ENCODE peak calls at places on chromosomes 5 and 9, in seven cellular contexts. H is GM12892, C is SK-N-SH, P is HepG2, U is transverse colon, M is GM23338, I is K562. G is an unnamed sample.

GRCh38 chr5:75405296-75405695 is 68.3 kb downstream of the HMGCR start:
- DNase-seq in H (no peak), C (no peak), P (no peak), U (no peak), M (no peak), I (no peak), G (no peak)

GRCh38 chr5:114362977-114363721 is 1.3 kb downstream of the KCNN2 start:
- DNase-seq in H (no peak), C (peak), P (no peak), U (no peak), M (peak), I (no peak), G (peak)

GRCh38 chr5:181164076-181164952 is 16.9 kb downstream of the OR2V2 start:
- DNase-seq in H (no peak), C (no peak), P (no peak), U (no peak), M (peak), I (no peak), G (no peak)

GRCh38 chr9:110886832-110887231 is 151.4 kb downstream of the LPAR1 start:
- DNase-seq in H (no peak), C (no peak), P (no peak), U (no peak), M (no peak), I (no peak), G (no peak)

GRCh38 chr5:101677961-101678360 is 618.1 kb downstream of the SLCO4C1 start:
- DNase-seq in H (no peak), C (no peak), P (no peak), U (no peak), M (peak), I (no peak), G (no peak)

GRCh38 chr5:174223355-174223754 is 177.8 kb downstream of the NSG2 start:
- DNase-seq in H (no peak), C (peak), P (no peak), U (no peak), M (no peak), I (no peak), G (no peak)

GRCh38 chr5:171926311-171926710 is 80.1 kb downstream of the FBXW11 start:
- DNase-seq in H (no peak), C (no peak), P (no peak), U (no peak), M (peak), I (no peak), G (no peak)

GRCh38 chr9:99083051-99083450 is 21.9 kb upstream of the TGFBR1 start:
- DNase-seq in H (no peak), C (no peak), P (no peak), U (no peak), M (no peak), I (no peak), G (no peak)

GRCh38 chr5:10499776-10500175 is 58.1 kb downstream of the ROPN1L start:
- DNase-seq in H (no peak), C (no peak), P (no peak), U (no peak), M (no peak), I (no peak), G (no peak)

GRCh38 chr5:31827862-31828261 is 188.9 kb downstream of the PDZD2 start:
- DNase-seq in H (no peak), C (no peak), P (no peak), U (no peak), M (no peak), I (no peak), G (no peak)

GRCh38 chr9:278651-279050 is 64.0 kb downstream of the DOCK8 start:
- DNase-seq in H (no peak), C (no peak), P (no peak), U (peak), M (no peak), I (no peak), G (no peak)

GRCh38 chr5:90709323-90710148 is 150.9 kb downstream of the ADGRV1 start:
- DNase-seq in H (peak), C (peak), P (peak), U (peak), M (peak), I (peak), G (peak)

GRCh38 chr5:55599148-55600050 is 64.6 kb upstream of the PLPP1 start:
- DNase-seq in H (no peak), C (no peak), P (no peak), U (no peak), M (no peak), I (no peak), G (no peak)

GRCh38 chr9:95570150-95570549 is 53.4 kb upstream of the PTCH1 start:
- DNase-seq in H (no peak), C (no peak), P (no peak), U (no peak), M (peak), I (no peak), G (no peak)

GRCh38 chr5:159163027-159163699 is 46.2 kb downstream of the RNF145 start:
- DNase-seq in H (no peak), C (no peak), P (no peak), U (no peak), M (no peak), I (no peak), G (no peak)

GRCh38 chr5:138336952-138337684 is 948 bp upstream of the FAM53C start:
- DNase-seq in H (no peak), C (peak), P (no peak), U (peak), M (peak), I (peak), G (peak)

GRCh38 chr9:72476617-72477375 is 44.6 kb upstream of the TMC1 start:
- DNase-seq in H (no peak), C (no peak), P (peak), U (peak), M (peak), I (peak), G (peak)

GRCh38 chr5:72206994-72207393 is 99.7 kb downstream of the MAP1B start:
- DNase-seq in H (no peak), C (no peak), P (peak), U (no peak), M (no peak), I (no peak), G (no peak)

GRCh38 chr9:4106744-4107143 is 193.1 kb downstream of the GLIS3 start:
- DNase-seq in H (no peak), C (no peak), P (no peak), U (no peak), M (no peak), I (no peak), G (no peak)

GRCh38 chr5:128579669-128580068 is 41.6 kb upstream of the FBN2 start:
- DNase-seq in H (no peak), C (no peak), P (no peak), U (no peak), M (no peak), I (no peak), G (no peak)

GRCh38 chr5:172140120-172140519 is 47.9 kb downstream of the STK10 start:
- DNase-seq in H (no peak), C (no peak), P (no peak), U (no peak), M (no peak), I (no peak), G (no peak)

GRCh38 chr9:105864248-105864898 is 170.0 kb downstream of the TMEM38B start:
- DNase-seq in H (no peak), C (no peak), P (no peak), U (no peak), M (no peak), I (no peak), G (no peak)

GRCh38 chr5:176359658-176360057 is 1.9 kb downstream of the KIAA1191 start:
- DNase-seq in H (no peak), C (no peak), P (no peak), U (no peak), M (no peak), I (no peak), G (no peak)

GRCh38 chr5:569358-569867 is 42.7 kb upstream of the CEP72 start:
- DNase-seq in H (no peak), C (no peak), P (no peak), U (no peak), M (no peak), I (no peak), G (no peak)

GRCh38 chr9:34252670-34253459 is 74.0 kb downstream of the UBAP1 start:
- DNase-seq in H (peak), C (peak), P (peak), U (no peak), M (peak), I (peak), G (peak)

GRCh38 chr5:82670692-82671091 is 392.5 kb upstream of the RPS23 start:
- DNase-seq in H (no peak), C (no peak), P (no peak), U (no peak), M (no peak), I (no peak), G (no peak)

GRCh38 chr5:78328585-78329173 is 31.7 kb upstream of the SCAMP1 start:
- DNase-seq in H (no peak), C (no peak), P (no peak), U (no peak), M (no peak), I (no peak), G (no peak)

DNA sequence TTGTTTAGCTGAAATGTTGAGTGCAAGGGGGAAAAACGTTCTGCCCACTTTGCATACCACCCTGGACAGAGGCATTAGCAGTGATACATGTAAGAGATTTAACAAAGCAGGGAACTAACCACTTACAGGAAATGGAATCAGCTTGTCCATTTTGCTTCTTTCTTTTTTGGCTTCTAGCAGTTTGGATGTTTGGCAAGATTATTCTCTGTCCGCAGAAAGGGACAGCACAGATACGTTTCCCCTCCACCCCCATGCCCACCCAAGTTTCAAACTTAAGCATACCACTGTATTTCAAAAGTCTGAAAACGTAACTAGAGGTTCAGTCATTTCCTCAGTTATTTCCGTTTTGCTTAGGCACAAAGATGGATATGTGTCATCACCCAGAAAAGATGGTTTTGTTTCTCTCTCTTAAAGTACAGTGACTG is 118.4 kb downstream of the GDNF start:
- DNase-seq in H (no peak), C (no peak), P (no peak), U (no peak), M (peak), I (no peak), G (no peak)
- TF ChIP-seq POLR2AphosphoS5 in H (no peak), C (no peak), P (no peak), U (no peak), M (no peak), I (no peak), G (no peak)

GRCh38 chr9:115107701-115108100 is 10.3 kb downstream of the TNC start:
- DNase-seq in H (no peak), C (no peak), P (no peak), U (no peak), M (no peak), I (no peak), G (no peak)
- TF ChIP-seq POLR2AphosphoS5 in H (no peak), C (no peak), P (no peak), U (no peak), M (no peak), I (no peak), G (peak)

GRCh38 chr5:112923988-112924387 is 2.0 kb upstream of the REEP5 start:
- DNase-seq in H (no peak), C (no peak), P (no peak), U (no peak), M (no peak), I (no peak), G (no peak)

GRCh38 chr5:112923148-112923917 is 1.3 kb upstream of the REEP5 start:
- DNase-seq in H (peak), C (no peak), P (no peak), U (no peak), M (peak), I (no peak), G (no peak)

GRCh38 chr5:112921833-112922817 is at the start of gene REEP5:
- DNase-seq in H (peak), C (peak), P (peak), U (peak), M (peak), I (peak), G (peak)

GRCh38 chr5:112918679-112919078 is 3.3 kb downstream of the REEP5 start:
- DNase-seq in H (no peak), C (no peak), P (no peak), U (no peak), M (no peak), I (no peak), G (no peak)

GRCh38 chr5:112921031-112921832 is 795 bp downstream of the REEP5 start:
- DNase-seq in H (peak), C (peak), P (peak), U (peak), M (peak), I (peak), G (peak)
- TF ChIP-seq POLR2AphosphoS5 in H (no peak), C (no peak), P (no peak), U (peak), M (no peak), I (no peak), G (peak)

GRCh38 chr5:18220631-18221030 is 586.4 kb downstream of the TAF11L14 start:
- DNase-seq in H (no peak), C (no peak), P (no peak), U (no peak), M (no peak), I (no peak), G (no peak)

GRCh38 chr5:18219241-18219640 is 585.0 kb downstream of the TAF11L14 start:
- DNase-seq in H (no peak), C (no peak), P (no peak), U (no peak), M (no peak), I (no peak), G (no peak)

GRCh38 chr5:18216016-18216415 is 581.8 kb downstream of the TAF11L14 start:
- DNase-seq in H (no peak), C (no peak), P (no peak), U (no peak), M (no peak), I (no peak), G (no peak)

DNA sequence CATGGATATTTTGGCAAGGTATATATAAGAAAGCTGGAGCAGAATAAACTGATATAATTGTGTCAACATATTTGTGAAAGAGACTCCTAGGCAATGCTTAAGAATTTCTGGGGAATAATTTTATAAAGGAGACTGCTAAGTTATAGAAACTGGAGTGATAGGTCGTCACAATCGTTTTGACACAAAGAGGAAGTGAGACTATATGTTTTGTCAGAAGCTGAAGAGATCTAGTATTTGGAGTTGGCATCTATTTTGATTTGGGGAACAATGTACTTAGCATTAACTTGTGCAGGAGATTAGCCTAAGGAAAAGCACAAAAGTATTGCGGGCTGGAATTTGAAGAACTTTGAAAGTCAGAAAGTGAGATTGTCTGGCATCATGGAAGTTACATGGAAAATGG is 582.5 kb downstream of the TAF11L14 start:
- DNase-seq in H (no peak), C (no peak), P (no peak), U (no peak), M (no peak), I (no peak), G (no peak)
- TF ChIP-seq POLR2AphosphoS5 in H (no peak), C (no peak), P (no peak), U (no peak), M (no peak), I (no peak), G (no peak)

DNA sequence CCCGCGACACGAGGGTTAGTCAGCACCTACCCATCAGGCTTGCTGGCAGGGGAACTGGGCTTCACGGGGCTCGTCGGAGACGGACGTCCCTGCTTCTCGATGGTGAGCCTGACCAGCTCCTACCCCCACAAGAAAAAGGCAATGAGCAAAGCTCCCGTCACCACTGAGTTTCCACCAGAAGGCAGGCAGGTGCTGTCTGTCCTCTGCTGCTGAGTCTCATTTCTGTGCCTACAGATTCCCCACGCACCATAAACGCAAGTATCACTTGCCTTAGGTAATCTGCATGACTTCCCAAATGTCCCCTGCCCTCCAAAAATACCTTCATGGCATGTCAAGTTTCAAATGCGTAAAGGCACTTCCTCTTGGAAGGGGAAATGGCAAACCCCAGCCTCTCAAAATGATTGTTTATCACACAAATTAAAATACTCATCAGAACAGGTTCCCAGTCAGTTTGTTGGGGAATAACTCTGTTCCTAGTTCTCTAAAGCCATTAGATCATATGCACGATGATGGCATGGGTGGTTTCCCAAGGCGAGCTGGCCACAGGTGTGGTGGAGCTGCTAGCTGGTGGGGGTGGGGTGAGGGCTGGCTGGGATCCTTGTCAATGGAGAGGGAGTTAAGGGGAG is 85.0 kb downstream of the PRRT1B start:
- DNase-seq in H (peak), C (no peak), P (no peak), U (peak), M (no peak), I (no peak), G (no peak)
- TF ChIP-seq POLR2AphosphoS5 in H (peak), C (no peak), P (no peak), U (no peak), M (no peak), I (no peak), G (no peak)

GRCh38 chr5:177440211-177440989 is 6.2 kb upstream of the PRR7 start:
- DNase-seq in H (no peak), C (no peak), P (no peak), U (no peak), M (no peak), I (no peak), G (no peak)
- TF ChIP-seq POLR2AphosphoS5 in H (peak), C (no peak), P (no peak), U (no peak), M (peak), I (no peak), G (no peak)

GRCh38 chr9:127789179-127789578 is 3.3 kb downstream of the CDK9 start:
- DNase-seq in H (no peak), C (no peak), P (no peak), U (no peak), M (no peak), I (no peak), G (no peak)

GRCh38 chr9:127792417-127793031 is 6.7 kb downstream of the CDK9 start:
- DNase-seq in H (no peak), C (no peak), P (no peak), U (no peak), M (no peak), I (no peak), G (no peak)

GRCh38 chr9:127788337-127789011 is 2.6 kb downstream of the CDK9 start:
- DNase-seq in H (no peak), C (no peak), P (no peak), U (no peak), M (no peak), I (no peak), G (no peak)

GRCh38 chr9:127791085-127791484 is 5.3 kb downstream of the CDK9 start:
- DNase-seq in H (no peak), C (no peak), P (no peak), U (no peak), M (no peak), I (no peak), G (no peak)

DNA sequence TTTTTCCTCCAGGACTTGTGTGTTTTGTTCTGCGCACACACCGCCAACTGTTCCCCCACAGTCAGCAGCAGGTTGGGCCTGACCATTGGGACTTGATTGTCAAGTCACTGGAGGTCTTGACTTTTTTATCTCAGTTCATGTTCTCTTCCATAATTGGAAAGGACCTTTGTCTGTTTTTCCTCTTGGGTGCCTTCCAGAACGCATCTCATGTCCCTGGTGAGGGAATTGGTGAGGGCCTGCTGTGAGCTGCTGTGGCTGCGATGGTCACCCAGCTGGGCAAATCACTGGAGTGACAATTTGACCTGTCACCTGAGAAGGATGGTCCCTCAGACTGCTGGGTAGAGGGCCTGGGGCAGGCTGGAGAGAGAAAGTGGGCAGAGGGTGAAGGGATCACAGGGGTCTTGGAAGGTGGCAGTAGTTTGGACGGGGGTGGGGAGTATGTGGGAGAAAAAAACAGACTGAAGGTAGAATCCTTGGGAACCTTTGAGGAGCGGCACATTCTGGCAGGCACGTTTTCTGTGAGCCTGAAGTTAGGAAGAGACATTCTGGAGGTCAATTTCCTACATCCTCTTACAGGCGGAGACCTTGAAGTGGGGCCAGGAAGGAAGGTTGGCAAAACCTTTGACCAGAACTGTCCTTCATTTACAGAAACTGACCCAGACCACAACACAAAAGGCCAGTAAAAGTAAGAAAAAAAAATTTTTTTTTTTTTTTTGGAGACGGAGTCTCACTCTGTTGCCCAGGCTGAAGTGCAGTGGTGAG is 4.4 kb downstream of the CDK9 start:
- DNase-seq in H (no peak), C (no peak), P (no peak), U (no peak), M (no peak), I (no peak), G (no peak)
- TF ChIP-seq POLR2AphosphoS5 in H (peak), C (no peak), P (no peak), U (no peak), M (no peak), I (no peak), G (no peak)

DNA sequence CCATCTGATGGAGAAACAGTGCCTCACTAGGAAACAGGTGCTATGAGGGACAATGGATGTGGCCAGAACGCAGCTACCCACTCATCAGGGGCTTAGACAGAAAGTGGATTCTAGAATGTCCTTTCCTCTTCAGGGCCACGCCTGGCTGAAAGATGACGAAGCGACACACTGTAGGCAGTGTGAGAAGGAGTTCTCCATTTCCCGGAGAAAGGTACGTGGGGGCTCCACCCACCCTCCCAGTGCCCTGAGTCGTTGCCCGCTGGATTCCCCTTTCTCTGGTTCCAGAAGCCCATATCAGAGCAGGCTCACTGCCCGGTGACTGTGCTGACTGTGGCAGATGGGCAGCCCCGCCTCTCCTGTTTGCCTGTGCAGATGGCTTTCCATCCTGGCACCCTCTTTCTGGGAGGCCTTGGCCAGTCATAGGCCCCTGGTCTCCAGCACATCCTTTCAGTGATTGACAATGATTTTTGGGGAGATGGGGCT is 16.0 kb downstream of the HNRNPH1 start:
- DNase-seq in H (no peak), C (no peak), P (no peak), U (no peak), M (no peak), I (no peak), G (peak)
- TF ChIP-seq POLR2AphosphoS5 in H (peak), C (peak), P (no peak), U (no peak), M (no peak), I (no peak), G (no peak)

GRCh38 chr9:23772384-23772783 is 53.7 kb downstream of the ELAVL2 start:
- DNase-seq in H (no peak), C (no peak), P (no peak), U (no peak), M (no peak), I (no peak), G (no peak)
- TF ChIP-seq POLR2AphosphoS5 in H (no peak), C (no peak), P (no peak), U (no peak), M (no peak), I (no peak), G (no peak)

GRCh38 chr5:93622240-93622885 is 39.3 kb downstream of the NR2F1 start:
- DNase-seq in H (no peak), C (peak), P (peak), U (no peak), M (peak), I (no peak), G (no peak)
- TF ChIP-seq POLR2AphosphoS5 in H (no peak), C (no peak), P (no peak), U (no peak), M (no peak), I (no peak), G (no peak)

G was measured in prostate gland.